ENCODE peak calls at places on chromosomes 2 and 18, in four cellular contexts. One of them, this sample, is unnamed.

GRCh38 chr2:24971300-24971549 is 530 bp downstream of the DNAJC27 start:
- DNase-seq in upper lobe of left lung: no peak
- DNase-seq in HepG2: no peak
- DNase-seq in transverse colon: no peak
- DNase-seq in this sample: no peak

GRCh38 chr2:218400930-218401833 is 1.5 kb downstream of the CTDSP1 start:
- DNase-seq in HepG2: peak; percentile 95
- DNase-seq in transverse colon: peak; percentile 66
- DNase-seq in upper lobe of left lung: peak; percentile 70
- DNase-seq in this sample: no peak

GRCh38 chr2:128639693-128640092 is 321.0 kb upstream of the HS6ST1 start:
- DNase-seq in transverse colon: no peak
- DNase-seq in upper lobe of left lung: no peak
- DNase-seq in HepG2: no peak
- DNase-seq in this sample: peak; percentile 38

GRCh38 chr2:42147641-42148274 is 21.4 kb upstream of the EML4 start:
- DNase-seq in transverse colon: no peak
- DNase-seq in upper lobe of left lung: no peak
- DNase-seq in HepG2: peak; percentile 44
- DNase-seq in this sample: no peak

GRCh38 chr2:23900927-23901322 is 26.0 kb downstream of the ATAD2B start:
- DNase-seq in HepG2: peak; percentile 22
- DNase-seq in upper lobe of left lung: no peak
- DNase-seq in transverse colon: peak; percentile 23
- DNase-seq in this sample: no peak

GRCh38 chr18:79598885-79599175 is 80.8 kb upstream of the CTDP1 start:
- DNase-seq in transverse colon: no peak
- DNase-seq in upper lobe of left lung: peak; percentile 40
- DNase-seq in HepG2: no peak
- DNase-seq in this sample: no peak

GRCh38 chr2:168118733-168119518 is 128.5 kb downstream of the STK39 start:
- DNase-seq in upper lobe of left lung: no peak
- DNase-seq in transverse colon: no peak
- DNase-seq in HepG2: peak; percentile 71
- DNase-seq in this sample: no peak

GRCh38 chr2:240597054-240597418 is 10.5 kb downstream of the CAPN10 start:
- DNase-seq in upper lobe of left lung: peak; percentile 44
- DNase-seq in HepG2: no peak
- DNase-seq in transverse colon: no peak
- DNase-seq in this sample: peak; percentile 66

GRCh38 chr18:6624729-6625308 is 104.7 kb upstream of the ARHGAP28 start:
- DNase-seq in HepG2: no peak
- DNase-seq in transverse colon: no peak
- DNase-seq in upper lobe of left lung: no peak
- DNase-seq in this sample: no peak

GRCh38 chr2:229665158-229665557 is 49.2 kb downstream of the DNER start:
- DNase-seq in HepG2: no peak
- DNase-seq in upper lobe of left lung: no peak
- DNase-seq in transverse colon: no peak
- DNase-seq in this sample: no peak

GRCh38 chr18:57728941-57729511 is 74.1 kb downstream of the ATP8B1 start:
- DNase-seq in upper lobe of left lung: no peak
- DNase-seq in transverse colon: no peak
- DNase-seq in HepG2: no peak
- DNase-seq in this sample: no peak

GRCh38 chr2:157468931-157469708 is 25.2 kb upstream of the CYTIP start:
- DNase-seq in HepG2: no peak
- DNase-seq in upper lobe of left lung: no peak
- DNase-seq in transverse colon: no peak
- DNase-seq in this sample: no peak

GRCh38 chr2:37394263-37394662 is 49.8 kb downstream of the QPCT start:
- DNase-seq in upper lobe of left lung: no peak
- DNase-seq in HepG2: no peak
- DNase-seq in transverse colon: no peak
- DNase-seq in this sample: no peak

GRCh38 chr2:237904806-237905599 is 45.6 kb downstream of the RAMP1 start:
- DNase-seq in HepG2: no peak
- DNase-seq in upper lobe of left lung: peak; percentile 76
- DNase-seq in transverse colon: peak; percentile 24
- DNase-seq in this sample: no peak

GRCh38 chr2:118386636-118387302 is 298.5 kb downstream of the INSIG2 start:
- DNase-seq in HepG2: no peak
- DNase-seq in upper lobe of left lung: no peak
- DNase-seq in transverse colon: no peak
- DNase-seq in this sample: no peak

GRCh38 chr2:99000708-99001107 is 64.7 kb upstream of the CRACDL start:
- DNase-seq in transverse colon: no peak
- DNase-seq in HepG2: no peak
- DNase-seq in upper lobe of left lung: no peak
- DNase-seq in this sample: no peak

GRCh38 chr2:105553538-105554196 is 154.8 kb upstream of the FHL2 start:
- DNase-seq in upper lobe of left lung: no peak
- DNase-seq in transverse colon: no peak
- DNase-seq in HepG2: no peak
- DNase-seq in this sample: peak; percentile 21

GRCh38 chr2:237644059-237644703 is 16.8 kb downstream of the LRRFIP1 start:
- DNase-seq in transverse colon: no peak
- DNase-seq in upper lobe of left lung: no peak
- DNase-seq in HepG2: no peak
- DNase-seq in this sample: no peak

GRCh38 chr2:134120718-134121630 is 132.9 kb upstream of the MGAT5 start:
- DNase-seq in HepG2: no peak
- DNase-seq in upper lobe of left lung: peak; percentile 91
- DNase-seq in transverse colon: peak; percentile 67
- DNase-seq in this sample: peak; percentile 69

GRCh38 chr2:229419158-229419557 is 148.1 kb upstream of the PID1 start:
- DNase-seq in transverse colon: no peak
- DNase-seq in upper lobe of left lung: no peak
- DNase-seq in HepG2: no peak
- DNase-seq in this sample: no peak

GRCh38 chr2:104854507-104855173 is 725 bp downstream of the POU3F3 start:
- DNase-seq in upper lobe of left lung: peak; percentile 72
- DNase-seq in transverse colon: no peak
- DNase-seq in HepG2: no peak
- DNase-seq in this sample: no peak

GRCh38 chr2:101251844-101252407 is 760 bp upstream of the CNOT11 start:
- DNase-seq in HepG2: peak; percentile 77
- DNase-seq in transverse colon: peak; percentile 60
- DNase-seq in upper lobe of left lung: no peak
- DNase-seq in this sample: no peak

GRCh38 chr2:26414291-26414690 is 12.6 kb downstream of the DRC1 start:
- DNase-seq in HepG2: no peak
- DNase-seq in upper lobe of left lung: no peak
- DNase-seq in transverse colon: no peak
- DNase-seq in this sample: no peak

DNA sequence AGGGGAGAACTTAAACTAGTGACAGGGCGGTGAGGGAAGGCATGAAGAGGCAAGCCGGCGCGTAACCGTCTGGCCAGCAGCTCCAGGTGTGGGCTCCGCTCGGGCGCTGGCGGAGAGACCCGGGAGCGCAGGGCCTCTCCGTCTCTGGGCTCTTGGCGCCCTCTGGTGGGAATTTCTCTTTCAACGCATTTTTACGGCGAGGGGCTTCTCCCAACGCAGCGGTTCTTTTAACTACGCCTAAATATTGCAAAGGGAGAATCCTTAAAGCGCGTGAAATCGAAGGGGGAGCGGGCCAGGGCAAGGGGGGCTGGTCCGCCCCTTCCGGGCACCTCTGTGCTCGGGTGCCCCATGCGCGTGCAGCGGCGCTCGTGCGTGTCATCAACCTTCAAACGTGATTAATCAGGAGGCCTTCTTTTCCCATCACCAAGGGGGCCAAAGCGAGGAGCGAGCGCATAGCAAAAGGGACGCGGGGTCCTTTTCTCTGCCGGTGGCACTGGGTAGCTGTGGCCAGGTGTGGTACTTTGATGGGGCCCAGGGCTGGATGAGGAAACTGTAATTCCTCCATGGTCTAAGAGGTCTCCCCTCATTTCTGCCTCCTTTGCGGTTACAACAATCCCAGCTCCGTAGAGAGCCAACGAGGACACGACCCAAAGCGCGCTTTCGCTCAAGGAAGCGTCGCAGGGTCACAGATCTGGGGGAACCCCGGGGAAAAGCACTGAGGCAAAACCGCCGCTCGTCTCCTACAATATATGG is 765 bp upstream of the GAD1 start:
- DNase-seq in HepG2: peak; percentile 68
- DNase-seq in transverse colon: peak; percentile 65
- DNase-seq in upper lobe of left lung: peak; percentile 87
- DNase-seq in this sample: no peak
- H3K4me1 ChIP-seq in HepG2: peaks cover 27% of the 10 kb centered on the region
- H3K4me1 ChIP-seq in transverse colon: peaks cover 46% of the 10 kb centered on the region
- H3K4me1 ChIP-seq in upper lobe of left lung: peaks cover 68% of the 10 kb centered on the region
- H3K4me1 ChIP-seq in this sample: peaks cover 62% of the 10 kb centered on the region

DNA sequence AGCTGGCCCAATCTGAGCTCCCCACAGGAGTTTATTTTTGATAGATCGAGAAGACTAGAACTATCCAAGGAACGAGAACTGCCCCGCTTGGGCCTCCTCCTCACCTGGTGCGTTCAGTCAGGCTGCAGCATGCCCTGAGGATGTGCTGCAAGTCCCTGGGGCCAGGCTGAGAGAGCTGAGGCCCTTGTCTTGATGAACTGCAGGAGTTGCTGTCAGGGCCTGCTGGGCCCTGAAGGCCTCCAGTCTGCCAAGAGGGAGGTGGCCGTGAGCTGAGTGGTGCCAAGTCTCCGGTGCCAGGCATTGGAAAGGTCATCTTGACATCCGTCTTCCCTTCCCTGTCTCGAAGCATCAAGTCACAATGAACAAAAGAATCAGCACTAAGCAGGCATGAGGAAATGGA is 55.9 kb downstream of the CTIF start:
- DNase-seq in upper lobe of left lung: no peak
- DNase-seq in HepG2: no peak
- DNase-seq in transverse colon: no peak
- DNase-seq in this sample: no peak
- TF ChIP-seq POLR2AphosphoS5 in upper lobe of left lung: no peak
- TF ChIP-seq POLR2AphosphoS5 in HepG2: no peak
- TF ChIP-seq POLR2AphosphoS5 in transverse colon: no peak
- TF ChIP-seq POLR2AphosphoS5 in this sample: no peak

GRCh38 chr2:78245394-78246140 is 723.4 kb upstream of the LRRTM4 start:
- DNase-seq in upper lobe of left lung: no peak
- DNase-seq in transverse colon: no peak
- DNase-seq in HepG2: peak; percentile 13
- DNase-seq in this sample: no peak
- TF ChIP-seq EP300 in upper lobe of left lung: no peak
- TF ChIP-seq EP300 in transverse colon: no peak
- TF ChIP-seq EP300 in HepG2: no peak
- TF ChIP-seq EP300 in this sample: no peak

GRCh38 chr2:231034291-231034882 is 2.9 kb upstream of the C2orf72 start:
- DNase-seq in HepG2: peak; percentile 75
- DNase-seq in upper lobe of left lung: no peak
- DNase-seq in transverse colon: no peak
- DNase-seq in this sample: no peak

GRCh38 chr2:231032575-231033140 is 4.7 kb upstream of the C2orf72 start:
- DNase-seq in HepG2: no peak
- DNase-seq in upper lobe of left lung: no peak
- DNase-seq in transverse colon: no peak
- DNase-seq in this sample: no peak

GRCh38 chr2:231030725-231031124 is 6.6 kb upstream of the C2orf72 start:
- DNase-seq in HepG2: no peak
- DNase-seq in transverse colon: no peak
- DNase-seq in upper lobe of left lung: no peak
- DNase-seq in this sample: no peak

GRCh38 chr2:231036131-231036530 is 1.2 kb upstream of the C2orf72 start:
- DNase-seq in upper lobe of left lung: no peak
- DNase-seq in transverse colon: no peak
- DNase-seq in HepG2: no peak
- DNase-seq in this sample: no peak

GRCh38 chr2:231033147-231034132 is 3.9 kb upstream of the C2orf72 start:
- DNase-seq in upper lobe of left lung: no peak
- DNase-seq in transverse colon: no peak
- DNase-seq in HepG2: no peak
- DNase-seq in this sample: no peak
- H3K4me1 ChIP-seq in upper lobe of left lung: peaks cover 15% of the 10 kb centered on the region
- H3K4me1 ChIP-seq in transverse colon: peaks cover 19% of the 10 kb centered on the region
- H3K4me1 ChIP-seq in HepG2: peaks cover 62% of the 10 kb centered on the region
- H3K4me1 ChIP-seq in this sample: peaks cover 12% of the 10 kb centered on the region

DNA sequence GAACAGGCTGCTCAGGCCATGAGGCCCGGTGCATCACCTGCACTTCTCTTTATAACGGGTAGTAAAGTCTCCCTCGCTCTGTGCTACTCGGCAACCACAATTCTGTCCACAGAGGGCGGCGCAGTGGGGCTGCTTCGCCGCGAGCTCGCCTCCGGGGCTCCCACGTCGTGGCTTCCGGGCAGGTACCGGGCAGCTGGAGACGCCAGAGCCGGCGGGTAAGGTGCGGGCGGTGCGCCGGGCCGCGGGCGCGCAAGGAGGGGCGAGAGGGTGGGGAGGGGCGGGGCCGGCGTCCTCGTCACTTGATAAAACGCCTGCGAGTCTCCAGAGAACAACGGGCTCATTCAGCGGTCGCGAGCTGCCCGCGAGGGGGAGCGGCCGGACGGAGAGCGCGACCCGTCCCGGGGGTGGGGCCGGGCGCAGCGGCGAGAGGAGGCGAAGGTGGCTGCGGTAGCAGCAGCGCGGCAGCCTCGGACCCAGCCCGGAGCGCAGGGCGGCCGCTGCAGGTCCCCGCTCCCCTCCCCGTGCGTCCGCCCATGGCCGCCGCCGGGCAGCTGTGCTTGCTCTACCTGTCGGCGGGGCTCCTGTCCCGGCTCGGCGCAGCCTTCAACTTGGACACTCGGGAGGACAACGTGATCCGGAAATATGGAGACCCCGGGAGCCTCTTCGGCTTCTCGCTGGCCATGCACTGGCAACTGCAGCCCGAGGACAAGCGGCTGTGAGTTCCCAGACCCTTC is at the start of gene ITGA6:
- DNase-seq in upper lobe of left lung: peak; percentile 94
- DNase-seq in HepG2: peak; percentile 89
- DNase-seq in transverse colon: peak; percentile 93
- DNase-seq in this sample: peak; percentile 84
- TF ChIP-seq POLR2AphosphoS5 in upper lobe of left lung: no peak
- TF ChIP-seq POLR2AphosphoS5 in HepG2: peak; percentile 65
- TF ChIP-seq POLR2AphosphoS5 in transverse colon: peak; percentile 86
- TF ChIP-seq POLR2AphosphoS5 in this sample: no peak

This sample was measured in suprapubic skin.